ENCODE peak calls at places on chromosomes 12 and 14, in seven cellular contexts. J, P, Y, M, G, W and L are unnamed samples.

GRCh38 chr12:103705927-103706326 is 118.9 kb downstream of the STAB2 start:
- DNase-seq in M (no peak), Y (peak), G (no peak), P (no peak), W (no peak), J (no peak), L (peak)

GRCh38 chr14:33525626-33526025 is 425.2 kb downstream of the EGLN3 start:
- DNase-seq in M (no peak), G (no peak), Y (no peak), J (no peak), P (peak), W (no peak), L (no peak)

GRCh38 chr12:63348544-63348943 is 197.5 kb upstream of the AVPR1A start:
- DNase-seq in P (no peak), G (no peak), M (no peak), J (no peak), W (no peak), Y (no peak), L (no peak)

GRCh38 chr12:5900533-5901255 is 44.4 kb downstream of the ANO2 start:
- DNase-seq in Y (peak), W (no peak), P (no peak), G (no peak), J (no peak), M (no peak), L (no peak)

GRCh38 chr14:28765907-28766504 is 581 bp upstream of the FOXG1 start:
- DNase-seq in W (no peak), M (no peak), P (peak), J (no peak), G (peak), Y (peak), L (peak)

GRCh38 chr14:88834883-88835431 is 10.5 kb downstream of the TTC8 start:
- DNase-seq in M (no peak), G (no peak), W (no peak), J (no peak), Y (no peak), P (peak), L (no peak)

GRCh38 chr12:69057742-69058141 is 124.8 kb upstream of the CPM start:
- DNase-seq in W (no peak), M (no peak), G (no peak), P (no peak), Y (no peak), J (no peak), L (no peak)

GRCh38 chr12:8078400-8078799 is 3.7 kb upstream of the NECAP1 start:
- DNase-seq in P (peak), G (peak), Y (peak), W (no peak), J (peak), M (no peak), L (peak)

GRCh38 chr14:70317969-70318634 is 41.4 kb downstream of the COX16 start:
- DNase-seq in Y (peak), M (no peak), J (peak), G (peak), W (no peak), P (peak), L (peak)

GRCh38 chr12:13992585-13992984 is 11.2 kb upstream of the GRIN2B start:
- DNase-seq in G (no peak), W (no peak), J (no peak), Y (no peak), P (no peak), M (no peak), L (no peak)

GRCh38 chr12:94267907-94268575 is 119.7 kb downstream of the PLXNC1 start:
- DNase-seq in J (no peak), W (no peak), Y (no peak), G (no peak), M (no peak), P (no peak), L (no peak)

GRCh38 chr12:129827985-129828384 is 75.8 kb downstream of the TMEM132D start:
- DNase-seq in M (no peak), G (no peak), Y (peak), J (peak), P (no peak), W (no peak), L (peak)

GRCh38 chr14:74292061-74292460 is 10.7 kb downstream of the ABCD4 start:
- DNase-seq in P (no peak), Y (no peak), M (no peak), G (no peak), W (no peak), J (no peak), L (no peak)

GRCh38 chr14:99026471-99026870 is 245.5 kb downstream of the BCL11B start:
- DNase-seq in W (no peak), J (no peak), M (peak), G (no peak), P (no peak), Y (peak), L (no peak)

GRCh38 chr14:64680013-64680674 is 24.1 kb upstream of the PLEKHG3 start:
- DNase-seq in M (peak), Y (no peak), W (no peak), P (no peak), J (peak), G (no peak), L (no peak)

GRCh38 chr12:47164730-47165439 is 85.1 kb upstream of the AMIGO2 start:
- DNase-seq in Y (no peak), G (no peak), M (no peak), P (peak), W (no peak), J (no peak), L (no peak)

GRCh38 chr12:57902371-57903042 is 38.9 kb upstream of the ATP23 start:
- DNase-seq in Y (no peak), M (no peak), P (peak), G (no peak), J (no peak), W (no peak), L (no peak)

GRCh38 chr12:120938496-120938895 is 34.3 kb upstream of the SPPL3 start:
- DNase-seq in M (no peak), G (no peak), Y (no peak), W (no peak), P (no peak), J (no peak), L (no peak)

GRCh38 chr12:24197517-24197916 is 248.0 kb upstream of the SOX5 start:
- DNase-seq in J (no peak), P (no peak), W (no peak), Y (peak), M (no peak), G (no peak), L (no peak)

GRCh38 chr12:76074701-76075336 is 9.7 kb downstream of the NAP1L1 start:
- DNase-seq in Y (no peak), P (no peak), M (no peak), W (no peak), J (no peak), G (no peak), L (no peak)

GRCh38 chr12:47986266-47986610 is 18.0 kb downstream of the COL2A1 start:
- DNase-seq in G (no peak), P (no peak), Y (no peak), M (peak), J (no peak), W (no peak), L (no peak)